ENCODE peak calls at places on chromosomes 12 and 14, in five cellular contexts. R is heart left ventricle, T is lung, F is Peyer's patch, H is MM.1S. B is an unnamed sample. For H3K27me3, the result is how much of the 10 kb centered on the place peaks cover.

GRCh38 chr14:65167072-65167645 is 64.8 kb upstream of the MAX start:
- DNase-seq in R (no peak), T (no peak), F (no peak), H (no peak), B (no peak)

GRCh38 chr12:12099102-12099501 is 28.4 kb downstream of the BCL2L14 start:
- DNase-seq in R (no peak), T (no peak), F (no peak), H (no peak), B (no peak)

GRCh38 chr14:24069411-24069735 is 2.0 kb upstream of the CPNE6 start:
- DNase-seq in R (no peak), T (no peak), F (peak), H (no peak), B (no peak)

GRCh38 chr12:18998343-18999270 is 130.9 kb upstream of the PLEKHA5 start:
- DNase-seq in R (no peak), T (peak), F (no peak), H (no peak), B (peak)

GRCh38 chr14:31025335-31026075 is at the start of gene AP4S1:
- DNase-seq in R (peak), T (peak), F (peak), H (peak), B (no peak)

GRCh38 chr12:40788276-40788675 is 96.0 kb downstream of the CNTN1 start:
- DNase-seq in R (no peak), T (no peak), F (peak), H (no peak), B (no peak)

GRCh38 chr14:34931206-34931605 is 51.6 kb upstream of the SRP54 start:
- DNase-seq in R (no peak), T (no peak), F (no peak), H (no peak), B (no peak)

GRCh38 chr12:29220632-29221336 is 71.7 kb downstream of the FAR2 start:
- DNase-seq in R (no peak), T (no peak), F (no peak), H (no peak), B (no peak)

GRCh38 chr12:64730585-64730964 is 28.6 kb downstream of the GNS start:
- DNase-seq in R (no peak), T (no peak), F (no peak), H (no peak), B (no peak)

GRCh38 chr12:6927999-6928702 is 392 bp downstream of the ATN1 start:
- DNase-seq in R (no peak), T (no peak), F (peak), H (no peak), B (no peak)

GRCh38 chr14:27040552-27040951 is 442.7 kb upstream of the NOVA1 start:
- DNase-seq in R (no peak), T (no peak), F (no peak), H (no peak), B (no peak)

GRCh38 chr12:57093412-57094193 is 4.7 kb downstream of the NAB2 start:
- DNase-seq in R (peak), T (peak), F (peak), H (peak), B (no peak)

GRCh38 chr14:104393898-104394605 is 185.5 kb upstream of the C14orf180 start:
- DNase-seq in R (peak), T (peak), F (peak), H (peak), B (no peak)

GRCh38 chr12:102851246-102851645 is 65.8 kb downstream of the PAH start:
- DNase-seq in R (no peak), T (no peak), F (no peak), H (no peak), B (no peak)

GRCh38 chr12:112898380-112898779 is 8.4 kb upstream of the OAS1 start:
- DNase-seq in R (no peak), T (no peak), F (no peak), H (no peak), B (no peak)

GRCh38 chr14:82341386-82341785 is 807.7 kb upstream of the SEL1L start:
- DNase-seq in R (no peak), T (no peak), F (no peak), H (no peak), B (no peak)

GRCh38 chr12:111482464-111482863 is 76.7 kb downstream of the SH2B3 start:
- DNase-seq in R (no peak), T (no peak), F (no peak), H (no peak), B (no peak)

GRCh38 chr12:128245890-128246289 is 21.1 kb upstream of the TMEM132C start:
- DNase-seq in R (no peak), T (no peak), F (no peak), H (no peak), B (no peak)

GRCh38 chr12:52224154-52224553 is 8.9 kb upstream of the KRT7 start:
- DNase-seq in R (no peak), T (no peak), F (no peak), H (no peak), B (no peak)

GRCh38 chr12:103924761-103925641 is 5.2 kb upstream of the HSP90B1 start:
- DNase-seq in R (no peak), T (no peak), F (no peak), H (peak), B (peak)

GRCh38 chr12:117178301-117178700 is 12.0 kb downstream of the FBXO21 start:
- DNase-seq in R (no peak), T (no peak), F (no peak), H (no peak), B (no peak)

GRCh38 chr14:103880986-103881926 is 33.9 kb upstream of the PPP1R13B start:
- DNase-seq in R (no peak), T (no peak), F (no peak), H (no peak), B (no peak)

DNA sequence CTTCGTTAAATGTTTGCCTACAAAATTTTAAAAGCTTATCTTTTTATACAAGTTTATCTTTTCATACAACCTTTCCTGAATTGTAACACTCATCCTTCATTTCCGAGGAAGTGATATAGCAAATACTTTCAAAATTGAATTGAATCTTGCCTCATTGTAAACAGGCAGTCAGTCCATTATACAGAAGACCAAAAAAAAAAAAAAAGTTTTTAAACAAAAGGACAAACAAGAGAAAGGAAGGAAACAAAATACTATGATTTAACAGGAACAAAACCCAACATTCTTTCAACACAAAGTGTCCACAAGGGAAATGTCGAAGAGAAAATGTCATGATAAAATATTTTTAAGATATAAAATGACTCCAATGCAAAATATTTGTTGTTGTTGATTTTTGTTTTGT is 8.5 kb downstream of the ATF7 start:
- DNase-seq in R (no peak), T (no peak), F (no peak), H (no peak), B (no peak)
- H3K4me3 ChIP-seq in R (peak), T (no peak), F (no peak), H (no peak), B (no peak)

GRCh38 chr12:9076733-9077575 is 38.8 kb downstream of the A2M start:
- DNase-seq in R (no peak), T (no peak), F (no peak), H (no peak), B (no peak)

GRCh38 chr12:9074484-9075140 is 41.1 kb downstream of the A2M start:
- DNase-seq in R (no peak), T (no peak), F (no peak), H (no peak), B (no peak)

GRCh38 chr12:9079082-9079481 is 36.6 kb downstream of the A2M start:
- DNase-seq in R (no peak), T (no peak), F (no peak), H (no peak), B (no peak)

GRCh38 chr12:9079883-9080673 is 35.6 kb downstream of the A2M start:
- DNase-seq in R (no peak), T (no peak), F (no peak), H (no peak), B (no peak)

GRCh38 chr12:9077576-9078031 is 38.1 kb downstream of the A2M start:
- DNase-seq in R (no peak), T (no peak), F (no peak), H (no peak), B (no peak)
- TF ChIP-seq CTCF in R (no peak), T (no peak), F (no peak), H (no peak), B (no peak)

GRCh38 chr12:48973531-48973930 is 2.0 kb upstream of the WNT10B start:
- DNase-seq in R (peak), T (no peak), F (no peak), H (no peak), B (no peak)

GRCh38 chr12:48973992-48974673 is 2.6 kb upstream of the WNT10B start:
- DNase-seq in R (peak), T (no peak), F (peak), H (no peak), B (no peak)

GRCh38 chr12:48970702-48971334 is 717 bp downstream of the WNT10B start:
- DNase-seq in R (no peak), T (no peak), F (no peak), H (no peak), B (no peak)

GRCh38 chr12:48972213-48973021 is 882 bp upstream of the WNT10B start:
- DNase-seq in R (no peak), T (no peak), F (no peak), H (no peak), B (no peak)

DNA sequence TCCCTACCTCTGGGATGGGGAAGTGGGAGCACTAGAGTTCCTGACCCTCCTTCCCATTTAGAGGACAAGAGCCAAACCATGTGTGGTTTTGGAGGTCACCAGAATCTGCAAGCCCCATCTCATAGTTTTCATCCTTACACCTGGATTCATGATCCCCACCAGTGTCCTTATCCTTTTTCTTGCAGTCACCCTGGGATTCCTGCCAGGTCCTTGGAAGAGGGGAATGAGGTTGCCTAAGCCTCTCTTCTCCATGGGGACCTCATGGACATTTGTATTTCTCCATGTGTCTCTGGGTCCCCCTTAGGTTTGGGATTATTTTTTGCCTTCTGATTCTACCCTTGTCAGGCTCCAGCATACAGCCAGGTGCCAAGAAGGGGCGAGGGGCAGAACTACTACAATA is 1.5 kb upstream of the WNT10B start:
- DNase-seq in R (no peak), T (no peak), F (no peak), H (no peak), B (no peak)
- H3K27me3 ChIP-seq in R (half or more), T (under half), F (half or more), H (half or more), B (under half)

DNA sequence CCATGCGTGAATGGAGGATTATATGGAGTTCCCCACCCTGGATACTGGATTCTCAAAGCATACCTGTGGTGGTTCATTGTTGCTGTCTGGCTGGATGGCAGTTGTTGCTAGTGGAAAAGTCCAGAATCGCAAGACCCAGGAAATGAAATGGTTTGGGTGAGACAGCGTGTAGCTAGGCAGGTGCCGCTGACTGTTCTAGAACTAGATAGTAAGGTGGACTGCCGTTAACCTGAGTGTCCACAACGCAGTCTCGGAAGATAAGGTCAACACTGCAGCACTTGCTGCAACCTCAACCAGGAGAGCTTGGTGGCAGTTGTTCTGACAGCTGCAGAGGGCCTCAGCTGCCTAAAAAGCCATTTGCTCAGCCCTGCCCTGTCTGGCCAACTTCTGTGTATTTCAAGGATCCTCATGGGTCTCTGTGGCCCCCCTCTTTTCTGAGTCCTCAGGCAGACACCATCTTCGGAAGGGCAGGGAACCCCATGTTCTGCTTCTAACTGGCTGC is 15.5 kb upstream of the IRF2BPL start:
- DNase-seq in R (no peak), T (no peak), F (no peak), H (no peak), B (no peak)
- H3K4me3 ChIP-seq in R (no peak), T (no peak), F (no peak), H (no peak), B (no peak)

GRCh38 chr14:98955741-98956070 is 316.3 kb downstream of the BCL11B start:
- DNase-seq in R (no peak), T (no peak), F (no peak), H (no peak), B (no peak)
- TF ChIP-seq CTCF in R (no peak), T (no peak), F (no peak), H (no peak), B (no peak)

GRCh38 chr12:211639-212382 is 2.1 kb downstream of the SLC6A12 start:
- DNase-seq in R (peak), T (no peak), F (no peak), H (no peak), B (no peak)
- H3K27me3 ChIP-seq in R (under half), T (under half), F (under half), H (under half), B (under half)